ENCODE peak calls at places on chromosomes 12 and 14, in six cellular contexts. E, N, X, P, D and K are unnamed samples.

GRCh38 chr14:35944847-35945246 is 118.7 kb downstream of the BRMS1L start:
- DNase-seq in E (no peak), N (no peak), X (no peak), P (no peak), D (peak), K (peak)

GRCh38 chr12:49741882-49742620 is 694 bp downstream of the TMBIM6 start:
- DNase-seq in E (peak), N (peak), X (peak), P (peak), D (peak), K (peak)

GRCh38 chr14:72543325-72543724 is 350.6 kb downstream of the DPF3 start:
- DNase-seq in E (no peak), N (no peak), X (no peak), P (no peak), D (no peak), K (no peak)

GRCh38 chr12:94553130-94553519 is 93.5 kb upstream of the CEP83 start:
- DNase-seq in E (no peak), N (no peak), X (no peak), P (no peak), D (no peak), K (peak)

GRCh38 chr14:67424539-67424938 is 12.6 kb upstream of the PLEK2 start:
- DNase-seq in E (no peak), N (no peak), X (peak), P (no peak), D (no peak), K (no peak)

GRCh38 chr14:94917041-94917600 is 147.2 kb upstream of the GSC start:
- DNase-seq in E (no peak), N (no peak), X (no peak), P (no peak), D (no peak), K (no peak)

GRCh38 chr12:12870454-12870853 is 20.9 kb upstream of the GPRC5A start:
- DNase-seq in E (no peak), N (no peak), X (no peak), P (no peak), D (peak), K (peak)

GRCh38 chr14:59570122-59570521 is 6.5 kb downstream of the CCDC175 start:
- DNase-seq in E (peak), N (no peak), X (no peak), P (no peak), D (no peak), K (peak)

GRCh38 chr14:89013698-89014569 is 189.5 kb downstream of the TTC8 start:
- DNase-seq in E (no peak), N (no peak), X (no peak), P (no peak), D (no peak), K (no peak)

GRCh38 chr12:6376079-6376941 is 947 bp upstream of the SCNN1A start:
- DNase-seq in E (peak), N (no peak), X (peak), P (peak), D (peak), K (peak)

GRCh38 chr14:91116913-91117588 is 3.2 kb downstream of the DGLUCY start:
- DNase-seq in E (no peak), N (no peak), X (no peak), P (no peak), D (no peak), K (no peak)

GRCh38 chr14:83300454-83301064 is 1766.9 kb upstream of the SEL1L start:
- DNase-seq in E (peak), N (no peak), X (no peak), P (no peak), D (no peak), K (peak)

GRCh38 chr12:124403273-124403672 is 108.4 kb downstream of the RFLNA start:
- DNase-seq in E (no peak), N (peak), X (no peak), P (no peak), D (no peak), K (no peak)

GRCh38 chr14:41235466-41235865 is 371.2 kb upstream of the LRFN5 start:
- DNase-seq in E (no peak), N (no peak), X (no peak), P (no peak), D (no peak), K (no peak)

GRCh38 chr14:54025661-54026060 is 69.0 kb upstream of the BMP4 start:
- DNase-seq in E (no peak), N (peak), X (no peak), P (peak), D (peak), K (peak)

GRCh38 chr14:102969060-102969791 is 46.8 kb downstream of the AMN start:
- DNase-seq in E (no peak), N (no peak), X (no peak), P (no peak), D (no peak), K (no peak)

DNA sequence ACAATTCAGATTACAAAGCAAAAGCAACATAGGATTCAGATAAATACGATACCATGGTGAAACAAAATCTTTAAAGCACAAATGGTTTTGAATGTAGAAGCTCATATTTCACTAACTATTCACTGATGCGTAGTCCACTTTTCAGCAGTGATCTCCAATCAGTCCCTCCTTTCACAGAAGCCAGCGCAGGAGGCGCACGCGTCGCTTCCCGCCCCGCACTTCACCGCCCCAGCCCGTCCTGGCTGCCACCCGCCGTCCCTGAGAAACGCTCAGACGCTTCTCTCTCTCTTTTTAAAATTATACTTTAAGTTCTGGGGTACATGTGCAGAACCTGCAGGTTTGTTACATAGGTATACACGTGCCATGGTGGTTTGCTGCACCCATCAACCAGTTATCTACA is 19.8 kb upstream of the CHFR start:
- DNase-seq in E (no peak), N (no peak), X (no peak), P (no peak), D (no peak), K (no peak)
- H3K4me3 ChIP-seq in E (no peak), N (peak), X (no peak), P (no peak), D (no peak), K (no peak)

GRCh38 chr12:2052861-2053674 is at the start of gene CACNA1C:
- DNase-seq in E (peak), N (peak), X (peak), P (no peak), D (no peak), K (peak)
- TF ChIP-seq CTCF in E (no peak), N (peak), X (no peak), P (no peak), D (no peak), K (peak)

GRCh38 chr12:81077686-81078441 is at the start of gene ACSS3:
- DNase-seq in E (no peak), N (peak), X (peak), P (peak), D (no peak), K (peak)
- H3K4me3 ChIP-seq in E (no peak), N (peak), X (peak), P (peak), D (peak), K (peak)

GRCh38 chr14:106610691-106611090 is 1084.3 kb downstream of the TMEM121 start:
- DNase-seq in E (no peak), N (no peak), X (no peak), P (no peak), D (no peak), K (no peak)

GRCh38 chr14:106606936-106607335 is 1080.6 kb downstream of the TMEM121 start:
- DNase-seq in E (no peak), N (no peak), X (no peak), P (no peak), D (no peak), K (no peak)

DNA sequence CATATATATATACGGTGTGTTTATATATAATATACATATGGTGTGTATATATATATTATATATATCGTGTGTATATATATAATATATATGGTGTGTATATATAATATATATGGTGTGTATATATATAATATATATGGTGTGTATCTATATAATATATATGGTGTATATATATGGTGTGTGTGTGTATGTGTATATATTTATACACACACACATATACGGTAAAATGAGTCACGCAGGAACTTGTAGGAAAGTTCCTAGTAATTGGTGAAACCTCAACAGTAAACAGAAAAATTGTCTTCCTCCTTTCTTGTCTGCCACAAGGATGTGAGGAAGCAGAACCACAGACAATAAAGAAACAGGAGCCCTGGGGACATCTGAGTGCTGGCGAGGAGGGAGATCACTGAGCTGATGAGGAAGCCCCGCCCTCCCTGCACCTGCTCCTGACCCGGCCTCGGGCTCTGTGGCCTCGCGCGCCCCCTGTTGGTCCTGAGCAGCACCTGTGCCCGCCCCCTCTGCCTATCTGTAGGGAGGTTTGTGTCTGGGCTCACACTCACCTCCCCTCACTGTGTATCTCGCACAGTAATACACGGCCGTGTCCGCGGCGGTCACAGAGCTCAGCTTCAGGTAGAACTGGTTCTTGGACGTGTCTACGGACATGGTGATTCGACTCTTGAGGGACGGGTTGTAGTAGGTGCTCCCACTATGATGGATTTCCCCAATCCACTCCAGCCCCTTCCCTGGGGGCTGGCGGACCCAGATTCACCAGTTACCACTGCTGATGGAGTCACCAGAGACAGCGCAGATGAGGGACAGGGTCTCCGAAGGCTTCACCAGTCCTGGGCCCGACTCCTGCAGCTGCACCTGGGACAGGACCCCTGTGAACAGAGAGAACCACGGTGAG is 1079.4 kb downstream of the TMEM121 start:
- DNase-seq in E (peak), N (no peak), X (peak), P (no peak), D (no peak), K (no peak)
- TF ChIP-seq CTCF in E (peak), N (peak), X (peak), P (no peak), D (no peak), K (no peak)

GRCh38 chr12:72365151-72365550 is 93.0 kb downstream of the TRHDE start:
- DNase-seq in E (no peak), N (no peak), X (no peak), P (no peak), D (no peak), K (no peak)
- H3K4me3 ChIP-seq in E (no peak), N (no peak), X (no peak), P (no peak), D (no peak), K (no peak)

DNA sequence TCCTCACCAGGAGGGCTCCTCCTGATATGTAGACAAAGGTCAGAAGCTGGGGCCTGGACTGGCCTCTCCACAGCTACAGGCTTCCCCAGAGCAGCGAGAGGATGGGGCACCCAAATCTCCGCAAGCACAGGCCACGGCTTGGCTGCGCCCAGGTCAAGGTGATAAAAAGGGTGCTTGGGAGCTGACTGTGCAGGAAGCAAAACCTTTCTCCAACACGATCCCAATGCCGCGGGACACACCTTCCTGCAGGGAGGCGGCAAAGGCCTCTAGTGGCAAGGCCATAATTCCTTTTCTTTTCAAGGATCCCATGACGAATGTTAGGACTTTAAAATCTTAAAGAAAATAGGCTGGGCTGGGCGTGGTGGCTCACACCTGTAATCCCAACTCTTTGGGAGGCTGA is 13.6 kb downstream of the ITPK1 start:
- DNase-seq in E (no peak), N (no peak), X (no peak), P (no peak), D (no peak), K (no peak)
- TF ChIP-seq CTCF in E (no peak), N (no peak), X (no peak), P (no peak), D (no peak), K (no peak)

GRCh38 chr12:116982721-116983502 is 72.2 kb downstream of the FBXW8 start:
- DNase-seq in E (no peak), N (no peak), X (no peak), P (no peak), D (no peak), K (peak)
- H3K4me3 ChIP-seq in E (no peak), N (no peak), X (no peak), P (no peak), D (no peak), K (no peak)

DNA sequence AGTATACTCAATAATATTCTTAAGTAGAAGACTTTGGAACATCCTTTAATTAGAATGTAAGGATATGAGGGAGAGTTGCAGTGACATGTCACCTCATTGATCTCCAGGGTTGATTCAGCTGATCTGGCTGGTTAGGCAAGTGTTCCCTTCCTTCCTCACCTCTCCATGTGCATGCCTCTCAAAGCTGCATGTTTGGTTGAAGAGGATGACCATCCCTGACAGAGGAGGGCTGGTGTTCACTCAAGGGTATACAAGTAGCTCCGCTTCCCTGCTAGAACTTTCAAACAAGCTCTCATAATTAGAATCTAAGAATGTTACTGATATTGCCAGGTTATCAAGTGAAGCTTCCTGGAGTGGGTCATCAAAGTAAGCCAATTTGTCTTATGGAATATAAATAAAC is 341.1 kb upstream of the FLRT2 start:
- DNase-seq in E (no peak), N (no peak), X (no peak), P (no peak), D (no peak), K (no peak)
- TF ChIP-seq CTCF in E (no peak), N (no peak), X (no peak), P (no peak), D (no peak), K (no peak)

DNA sequence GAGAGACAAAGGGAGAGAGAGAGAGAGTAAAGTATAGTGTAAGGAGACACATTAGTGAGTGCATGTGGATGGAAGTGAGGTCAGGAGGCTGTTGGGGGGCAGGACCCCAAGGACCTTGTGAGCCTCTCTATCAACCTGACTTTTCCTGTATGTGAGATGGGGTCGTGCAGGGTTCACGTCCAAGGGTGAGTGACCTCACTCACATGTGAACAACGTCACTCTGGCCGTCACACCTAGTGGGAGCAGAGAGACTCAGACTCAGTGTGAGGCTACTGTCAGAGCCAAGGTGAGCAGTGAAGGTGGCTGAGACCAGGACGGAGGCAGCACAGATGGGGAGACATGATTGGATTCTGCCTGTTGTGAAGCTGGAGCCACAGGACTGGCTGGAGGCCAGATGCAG is 93.1 kb downstream of the LGMN start:
- DNase-seq in E (no peak), N (no peak), X (no peak), P (no peak), D (no peak), K (no peak)
- H3K4me3 ChIP-seq in E (peak), N (peak), X (no peak), P (no peak), D (no peak), K (no peak)

DNA sequence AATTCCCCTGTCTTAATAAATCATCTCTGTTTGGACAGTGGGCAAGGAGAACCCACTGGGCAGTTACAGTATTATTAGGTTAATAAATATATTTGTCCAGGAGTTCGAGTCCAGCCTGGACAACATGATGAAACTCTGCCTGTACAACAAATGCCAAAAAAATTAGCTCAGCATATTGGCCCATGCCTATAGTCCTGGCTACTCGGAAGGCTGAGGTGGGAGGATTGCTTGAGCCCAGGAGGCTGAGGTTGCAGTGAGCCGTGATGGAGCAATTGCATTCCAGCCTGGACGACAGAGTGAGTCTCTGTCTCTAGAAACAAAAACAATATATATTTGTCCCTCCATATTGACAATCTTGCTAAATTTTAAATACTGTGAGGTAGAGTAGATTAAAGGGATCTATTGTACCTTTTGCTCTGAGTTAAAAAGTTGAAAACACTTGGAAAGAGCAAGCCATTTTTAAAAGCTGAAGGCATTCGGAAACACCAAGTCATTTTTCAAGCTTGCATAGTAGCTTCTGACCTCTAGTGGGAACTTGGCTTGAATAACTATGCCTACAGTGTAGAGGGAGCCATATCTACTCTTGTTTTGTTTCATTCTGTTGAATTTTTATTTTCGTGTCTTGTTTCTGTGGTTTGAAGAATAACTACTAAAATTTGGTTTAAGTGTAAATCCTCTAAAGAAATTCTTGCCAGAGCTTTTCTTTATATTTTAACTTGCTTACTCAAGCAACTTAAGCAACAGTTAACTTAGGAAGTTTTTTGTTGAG is 14.6 kb upstream of the EEA1 start:
- DNase-seq in E (no peak), N (no peak), X (no peak), P (no peak), D (no peak), K (peak)
- TF ChIP-seq CTCF in E (no peak), N (peak), X (no peak), P (no peak), D (peak), K (peak)